ENCODE peak calls at places on chromosomes 16 and 17, in nine cellular contexts. One of them, this sample, is unnamed.
A peak's percentile ranks its signal among the peaks of the same experiment; 100 is the strongest.

GRCh38 chr16:57757326-57757786 is 21.8 kb downstream of the KATNB1 start:
- DNase-seq in fibroblast of lung: peak; percentile 60
- DNase-seq in lung: peak; percentile 90
- DNase-seq in heart right ventricle: peak; percentile 90
- DNase-seq in Peyer's patch: peak; percentile 93
- DNase-seq in trophoblast cell: peak; percentile 73
- DNase-seq in SJCRH30: peak; percentile 90
- DNase-seq in stomach: peak; percentile 91
- DNase-seq in psoas muscle: peak; percentile 87
- DNase-seq in this sample: peak; percentile 76

GRCh38 chr17:80474231-80474932 is 2.0 kb downstream of the NPTX1 start:
- DNase-seq in fibroblast of lung: peak; percentile 33
- DNase-seq in lung: no peak
- DNase-seq in heart right ventricle: no peak
- DNase-seq in Peyer's patch: no peak
- DNase-seq in trophoblast cell: no peak
- DNase-seq in SJCRH30: no peak
- DNase-seq in stomach: no peak
- DNase-seq in psoas muscle: no peak
- DNase-seq in this sample: no peak

GRCh38 chr17:44122825-44123355 is 551 bp downstream of the HDAC5 start:
- DNase-seq in fibroblast of lung: no peak
- DNase-seq in lung: no peak
- DNase-seq in heart right ventricle: no peak
- DNase-seq in Peyer's patch: no peak
- DNase-seq in trophoblast cell: no peak
- DNase-seq in SJCRH30: no peak
- DNase-seq in stomach: no peak
- DNase-seq in psoas muscle: no peak
- DNase-seq in this sample: no peak

GRCh38 chr17:50722746-50723145 is 3.3 kb downstream of the LUC7L3 start:
- DNase-seq in fibroblast of lung: no peak
- DNase-seq in lung: no peak
- DNase-seq in heart right ventricle: no peak
- DNase-seq in Peyer's patch: no peak
- DNase-seq in trophoblast cell: no peak
- DNase-seq in SJCRH30: no peak
- DNase-seq in stomach: no peak
- DNase-seq in psoas muscle: no peak
- DNase-seq in this sample: no peak

GRCh38 chr16:66872524-66872923 is 7.8 kb upstream of the PDP2 start:
- DNase-seq in fibroblast of lung: no peak
- DNase-seq in lung: no peak
- DNase-seq in heart right ventricle: no peak
- DNase-seq in Peyer's patch: no peak
- DNase-seq in trophoblast cell: no peak
- DNase-seq in SJCRH30: no peak
- DNase-seq in stomach: no peak
- DNase-seq in psoas muscle: no peak
- DNase-seq in this sample: no peak

GRCh38 chr17:79126139-79126538 is 51.5 kb downstream of the ENGASE start:
- DNase-seq in fibroblast of lung: no peak
- DNase-seq in lung: no peak
- DNase-seq in heart right ventricle: no peak
- DNase-seq in Peyer's patch: no peak
- DNase-seq in trophoblast cell: no peak
- DNase-seq in SJCRH30: peak; percentile 57
- DNase-seq in stomach: peak; percentile 26
- DNase-seq in psoas muscle: no peak
- DNase-seq in this sample: no peak

GRCh38 chr17:62178579-62178978 is 113.5 kb upstream of the MED13 start:
- DNase-seq in fibroblast of lung: peak; percentile 25
- DNase-seq in lung: no peak
- DNase-seq in heart right ventricle: no peak
- DNase-seq in Peyer's patch: no peak
- DNase-seq in trophoblast cell: peak; percentile 48
- DNase-seq in SJCRH30: no peak
- DNase-seq in stomach: no peak
- DNase-seq in psoas muscle: no peak
- DNase-seq in this sample: no peak

GRCh38 chr16:84823484-84823883 is 3.7 kb downstream of the CRISPLD2 start:
- DNase-seq in fibroblast of lung: no peak
- DNase-seq in lung: no peak
- DNase-seq in heart right ventricle: no peak
- DNase-seq in Peyer's patch: no peak
- DNase-seq in trophoblast cell: no peak
- DNase-seq in SJCRH30: no peak
- DNase-seq in stomach: no peak
- DNase-seq in psoas muscle: no peak
- DNase-seq in this sample: no peak

GRCh38 chr16:29989111-29989858 is 6.1 kb downstream of the HIRIP3 start:
- DNase-seq in fibroblast of lung: no peak
- DNase-seq in lung: peak; percentile 65
- DNase-seq in heart right ventricle: no peak
- DNase-seq in Peyer's patch: no peak
- DNase-seq in trophoblast cell: no peak
- DNase-seq in SJCRH30: no peak
- DNase-seq in stomach: no peak
- DNase-seq in psoas muscle: no peak
- DNase-seq in this sample: no peak

GRCh38 chr16:81630632-81631026 is 148.5 kb upstream of the PLCG2 start:
- DNase-seq in fibroblast of lung: no peak
- DNase-seq in lung: no peak
- DNase-seq in heart right ventricle: no peak
- DNase-seq in Peyer's patch: no peak
- DNase-seq in trophoblast cell: no peak
- DNase-seq in SJCRH30: peak; percentile 83
- DNase-seq in stomach: no peak
- DNase-seq in psoas muscle: no peak
- DNase-seq in this sample: no peak

GRCh38 chr17:10292057-10292931 is 80.5 kb downstream of the MYH13 start:
- DNase-seq in fibroblast of lung: peak; percentile 1
- DNase-seq in lung: no peak
- DNase-seq in heart right ventricle: peak; percentile 51
- DNase-seq in Peyer's patch: no peak
- DNase-seq in trophoblast cell: peak; percentile 78
- DNase-seq in SJCRH30: no peak
- DNase-seq in stomach: no peak
- DNase-seq in psoas muscle: peak; percentile 66
- DNase-seq in this sample: no peak

GRCh38 chr17:40717776-40718175 is 14.2 kb upstream of the KRT24 start:
- DNase-seq in fibroblast of lung: no peak
- DNase-seq in lung: no peak
- DNase-seq in heart right ventricle: no peak
- DNase-seq in Peyer's patch: no peak
- DNase-seq in trophoblast cell: peak; percentile 22
- DNase-seq in SJCRH30: no peak
- DNase-seq in stomach: no peak
- DNase-seq in psoas muscle: no peak
- DNase-seq in this sample: no peak

DNA sequence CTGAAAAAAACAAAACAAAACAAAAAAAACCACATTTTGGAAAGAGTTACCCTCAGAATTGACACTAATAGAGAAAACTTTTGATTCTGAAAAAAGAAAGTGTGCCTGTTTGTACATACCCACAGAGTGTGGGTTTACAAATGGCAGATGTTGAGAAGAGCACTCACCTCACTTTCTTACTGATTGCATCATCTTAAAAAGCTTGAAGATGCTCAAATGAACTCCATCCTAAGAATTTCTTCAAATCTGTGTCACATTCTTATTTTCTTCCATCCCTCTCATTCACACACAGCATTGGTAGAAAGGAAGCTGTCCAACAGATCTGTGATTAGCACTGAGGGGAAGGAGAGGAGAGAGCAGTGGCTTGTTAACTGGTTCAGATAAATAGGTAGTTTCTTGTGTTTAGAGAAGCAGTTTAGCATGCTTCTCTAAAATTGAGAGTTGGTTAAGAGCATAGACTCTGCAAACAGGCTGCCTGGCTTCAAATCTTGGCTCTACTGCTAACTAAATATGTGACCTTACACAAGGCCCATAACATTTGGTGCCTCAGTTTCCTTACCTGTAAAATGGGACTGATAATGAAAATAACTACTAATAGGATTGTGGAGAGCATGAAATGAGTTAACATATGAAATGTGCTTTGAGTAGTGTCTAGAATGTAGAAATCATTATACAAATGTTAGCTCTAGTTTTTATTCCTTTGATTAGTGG is 6.9 kb downstream of the GNAO1 start:
- DNase-seq in fibroblast of lung: no peak
- DNase-seq in lung: no peak
- DNase-seq in heart right ventricle: no peak
- DNase-seq in Peyer's patch: no peak
- DNase-seq in trophoblast cell: no peak
- DNase-seq in SJCRH30: no peak
- DNase-seq in stomach: no peak
- DNase-seq in psoas muscle: no peak
- DNase-seq in this sample: no peak
- H3K4me1 ChIP-seq in fibroblast of lung: no peaks in the 10 kb centered on the region
- H3K4me1 ChIP-seq in lung: no peaks in the 10 kb centered on the region
- H3K4me1 ChIP-seq in heart right ventricle: peaks cover 19% of the 10 kb centered on the region
- H3K4me1 ChIP-seq in Peyer's patch: peaks cover 8% of the 10 kb centered on the region
- H3K4me1 ChIP-seq in trophoblast cell: peaks cover 3% of the 10 kb centered on the region
- H3K4me1 ChIP-seq in SJCRH30: no peaks in the 10 kb centered on the region
- H3K4me1 ChIP-seq in stomach: peaks cover 10% of the 10 kb centered on the region
- H3K4me1 ChIP-seq in psoas muscle: no peaks in the 10 kb centered on the region
- H3K4me1 ChIP-seq in this sample: no peaks in the 10 kb centered on the region

GRCh38 chr17:27345141-27345904 is 51.4 kb downstream of the WSB1 start:
- DNase-seq in fibroblast of lung: peak; percentile 85
- DNase-seq in lung: no peak
- DNase-seq in heart right ventricle: no peak
- DNase-seq in Peyer's patch: no peak
- DNase-seq in trophoblast cell: peak; percentile 35
- DNase-seq in SJCRH30: no peak
- DNase-seq in stomach: no peak
- DNase-seq in psoas muscle: no peak
- DNase-seq in this sample: no peak
- H3K4me1 ChIP-seq in fibroblast of lung: no peaks in the 10 kb centered on the region
- H3K4me1 ChIP-seq in lung: peaks cover 6% of the 10 kb centered on the region
- H3K4me1 ChIP-seq in heart right ventricle: peaks cover 18% of the 10 kb centered on the region
- H3K4me1 ChIP-seq in Peyer's patch: no peaks in the 10 kb centered on the region
- H3K4me1 ChIP-seq in trophoblast cell: peaks cover 25% of the 10 kb centered on the region
- H3K4me1 ChIP-seq in SJCRH30: no peaks in the 10 kb centered on the region
- H3K4me1 ChIP-seq in stomach: peaks cover 4% of the 10 kb centered on the region
- H3K4me1 ChIP-seq in psoas muscle: peaks cover 14% of the 10 kb centered on the region
- H3K4me1 ChIP-seq in this sample: no peaks in the 10 kb centered on the region

GRCh38 chr17:12067425-12067824 is 46.7 kb downstream of the MAP2K4 start:
- DNase-seq in fibroblast of lung: no peak
- DNase-seq in lung: no peak
- DNase-seq in heart right ventricle: no peak
- DNase-seq in Peyer's patch: no peak
- DNase-seq in trophoblast cell: no peak
- DNase-seq in SJCRH30: no peak
- DNase-seq in stomach: no peak
- DNase-seq in psoas muscle: no peak
- DNase-seq in this sample: no peak

GRCh38 chr17:12064395-12064794 is 43.7 kb downstream of the MAP2K4 start:
- DNase-seq in fibroblast of lung: no peak
- DNase-seq in lung: no peak
- DNase-seq in heart right ventricle: no peak
- DNase-seq in Peyer's patch: no peak
- DNase-seq in trophoblast cell: no peak
- DNase-seq in SJCRH30: no peak
- DNase-seq in stomach: no peak
- DNase-seq in psoas muscle: no peak
- DNase-seq in this sample: no peak

GRCh38 chr17:12070561-12070960 is 49.9 kb downstream of the MAP2K4 start:
- DNase-seq in fibroblast of lung: peak; percentile 91
- DNase-seq in lung: no peak
- DNase-seq in heart right ventricle: no peak
- DNase-seq in Peyer's patch: no peak
- DNase-seq in trophoblast cell: no peak
- DNase-seq in SJCRH30: no peak
- DNase-seq in stomach: no peak
- DNase-seq in psoas muscle: no peak
- DNase-seq in this sample: no peak

GRCh38 chr17:12074346-12074745 is 53.7 kb downstream of the MAP2K4 start:
- DNase-seq in fibroblast of lung: no peak
- DNase-seq in lung: no peak
- DNase-seq in heart right ventricle: no peak
- DNase-seq in Peyer's patch: no peak
- DNase-seq in trophoblast cell: no peak
- DNase-seq in SJCRH30: no peak
- DNase-seq in stomach: no peak
- DNase-seq in psoas muscle: no peak
- DNase-seq in this sample: no peak

DNA sequence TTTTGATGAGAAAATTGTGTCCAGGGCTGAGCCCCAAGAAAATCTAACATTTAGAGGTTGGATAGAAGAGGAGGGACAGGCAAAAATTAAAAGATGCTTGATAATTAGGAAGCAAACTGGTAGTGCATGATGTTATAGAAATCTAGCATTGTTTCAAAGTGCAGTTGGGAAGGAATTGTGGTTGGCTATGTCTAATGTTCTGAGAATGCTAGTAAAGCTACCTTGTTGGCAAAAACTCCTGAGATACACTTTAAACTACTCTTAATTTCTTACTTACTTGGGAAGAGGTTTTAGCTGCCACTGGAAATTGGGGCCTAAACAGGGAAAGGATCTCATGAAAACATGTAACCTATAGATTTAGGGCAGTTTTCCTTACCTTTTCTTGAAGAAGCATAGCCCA is 48.3 kb downstream of the MAP2K4 start:
- DNase-seq in fibroblast of lung: peak; percentile 54
- DNase-seq in lung: no peak
- DNase-seq in heart right ventricle: no peak
- DNase-seq in Peyer's patch: no peak
- DNase-seq in trophoblast cell: no peak
- DNase-seq in SJCRH30: no peak
- DNase-seq in stomach: no peak
- DNase-seq in psoas muscle: no peak
- DNase-seq in this sample: no peak
- H3K4me1 ChIP-seq in fibroblast of lung: no peaks in the 10 kb centered on the region
- H3K4me1 ChIP-seq in lung: no peaks in the 10 kb centered on the region
- H3K4me1 ChIP-seq in heart right ventricle: no peaks in the 10 kb centered on the region
- H3K4me1 ChIP-seq in Peyer's patch: no peaks in the 10 kb centered on the region
- H3K4me1 ChIP-seq in trophoblast cell: no peaks in the 10 kb centered on the region
- H3K4me1 ChIP-seq in SJCRH30: no peaks in the 10 kb centered on the region
- H3K4me1 ChIP-seq in stomach: no peaks in the 10 kb centered on the region
- H3K4me1 ChIP-seq in psoas muscle: no peaks in the 10 kb centered on the region
- H3K4me1 ChIP-seq in this sample: no peaks in the 10 kb centered on the region

DNA sequence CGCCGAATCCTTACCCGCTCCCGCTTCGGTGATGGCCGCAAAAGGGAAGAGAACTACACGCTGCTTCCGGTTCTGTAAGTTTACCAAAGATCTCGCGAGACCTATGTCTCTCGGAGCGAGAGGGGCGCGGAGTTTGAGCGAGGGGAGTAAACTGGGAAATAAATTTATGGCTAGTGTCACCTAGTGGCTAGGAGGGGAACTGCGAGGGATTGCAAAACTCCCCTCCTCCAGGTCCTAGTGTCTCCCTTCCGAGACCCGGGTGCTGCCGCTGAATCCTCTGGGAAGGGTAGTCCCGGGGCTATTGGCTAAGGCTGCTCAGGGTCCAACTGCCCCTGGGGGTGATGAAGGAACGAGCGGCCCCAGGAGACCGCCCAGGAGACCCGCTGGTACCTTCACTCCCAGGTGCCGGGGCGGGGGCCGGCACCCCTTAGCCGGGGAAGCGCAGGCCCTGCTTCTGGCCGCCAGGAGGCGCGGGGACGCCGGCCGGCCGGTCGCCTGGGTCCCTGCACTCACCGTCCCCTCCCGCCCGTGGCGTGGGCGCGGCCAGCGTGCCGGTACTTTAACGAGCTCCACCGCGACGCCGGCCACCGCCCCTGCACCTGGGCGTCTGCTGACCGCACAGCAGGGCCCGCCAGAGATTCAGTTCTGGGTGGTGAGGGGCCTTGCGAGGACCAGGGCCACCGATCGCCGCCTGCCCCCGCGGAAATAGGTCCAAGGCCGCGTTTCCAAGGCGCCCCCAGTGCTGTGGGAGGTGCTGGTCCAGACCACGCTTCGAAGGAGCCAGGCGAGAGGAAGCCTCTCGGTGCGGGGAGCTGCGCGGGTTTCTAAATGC is at the start of gene RPL26:
- DNase-seq in fibroblast of lung: peak; percentile 96
- DNase-seq in lung: peak; percentile 97
- DNase-seq in heart right ventricle: peak; percentile 98
- DNase-seq in Peyer's patch: peak; percentile 99
- DNase-seq in trophoblast cell: peak; percentile 98
- DNase-seq in SJCRH30: peak; percentile 97
- DNase-seq in stomach: peak; percentile 96
- DNase-seq in psoas muscle: peak; percentile 95
- DNase-seq in this sample: peak; percentile 97
- H3K4me1 ChIP-seq in fibroblast of lung: peaks cover 14% of the 10 kb centered on the region
- H3K4me1 ChIP-seq in lung: peaks cover 21% of the 10 kb centered on the region
- H3K4me1 ChIP-seq in heart right ventricle: peaks cover 31% of the 10 kb centered on the region
- H3K4me1 ChIP-seq in Peyer's patch: peaks cover 11% of the 10 kb centered on the region
- H3K4me1 ChIP-seq in trophoblast cell: peaks cover 17% of the 10 kb centered on the region
- H3K4me1 ChIP-seq in SJCRH30: no peaks in the 10 kb centered on the region
- H3K4me1 ChIP-seq in stomach: peaks cover 23% of the 10 kb centered on the region
- H3K4me1 ChIP-seq in psoas muscle: peaks cover 18% of the 10 kb centered on the region
- H3K4me1 ChIP-seq in this sample: peaks cover 15% of the 10 kb centered on the region